ENCODE peak calls at places on chromosomes 6 and 20, in five cellular contexts. U, S, J, K and Y are unnamed samples.

GRCh38 chr6:77447254-77447653 is 16.0 kb downstream of the HTR1B start:
- DNase-seq in U (no peak), J (no peak), K (no peak), S (no peak), Y (no peak)

GRCh38 chr6:135182120-135182992 is 1.2 kb downstream of the MYB start:
- DNase-seq in S (peak), K (peak), J (peak), U (no peak), Y (no peak)

GRCh38 chr6:133978896-133979240 is 25.8 kb downstream of the TBPL1 start:
- DNase-seq in S (no peak), K (no peak), J (no peak), U (no peak), Y (no peak)

GRCh38 chr6:82906489-82906888 is 159.2 kb downstream of the UBE3D start:
- DNase-seq in S (no peak), U (no peak), K (no peak), J (no peak), Y (no peak)

GRCh38 chr20:51542894-51543788 is 622 bp upstream of the NFATC2 start:
- DNase-seq in K (no peak), J (no peak), S (no peak), U (no peak), Y (no peak)

GRCh38 chr6:10837692-10837996 is 695 bp downstream of the MAK start:
- DNase-seq in J (no peak), U (no peak), S (no peak), K (peak), Y (no peak)

GRCh38 chr6:135380793-135381192 is 116.7 kb downstream of the AHI1 start:
- DNase-seq in J (no peak), U (no peak), K (no peak), S (no peak), Y (no peak)

GRCh38 chr20:57398231-57398821 is 7.1 kb downstream of the RBM38 start:
- DNase-seq in J (no peak), K (no peak), S (no peak), U (no peak), Y (peak)

GRCh38 chr6:140208286-140208685 is 833.8 kb upstream of the CITED2 start:
- DNase-seq in U (no peak), S (no peak), J (no peak), K (no peak), Y (no peak)

GRCh38 chr6:114735118-114735730 is 392.4 kb upstream of the HS3ST5 start:
- DNase-seq in K (no peak), J (no peak), S (no peak), U (no peak), Y (no peak)

GRCh38 chr6:4637691-4638433 is 138.3 kb upstream of the CDYL start:
- DNase-seq in K (peak), J (no peak), U (no peak), S (peak), Y (peak)

GRCh38 chr6:32081676-32082075 is 27.5 kb downstream of the TNXB start:
- DNase-seq in K (no peak), J (no peak), S (no peak), U (no peak), Y (no peak)

GRCh38 chr20:35002426-35003210 is 47.0 kb downstream of the MYH7B start:
- DNase-seq in S (no peak), J (no peak), U (no peak), K (no peak), Y (no peak)

GRCh38 chr20:35000922-35001595 is 45.4 kb downstream of the MYH7B start:
- DNase-seq in S (no peak), K (no peak), U (no peak), J (no peak), Y (no peak)

GRCh38 chr20:35003211-35004031 is 47.8 kb downstream of the MYH7B start:
- DNase-seq in K (no peak), U (no peak), S (no peak), J (peak), Y (no peak)

GRCh38 chr20:35000311-35000921 is 44.7 kb downstream of the MYH7B start:
- DNase-seq in S (no peak), U (no peak), K (no peak), J (no peak), Y (no peak)

DNA sequence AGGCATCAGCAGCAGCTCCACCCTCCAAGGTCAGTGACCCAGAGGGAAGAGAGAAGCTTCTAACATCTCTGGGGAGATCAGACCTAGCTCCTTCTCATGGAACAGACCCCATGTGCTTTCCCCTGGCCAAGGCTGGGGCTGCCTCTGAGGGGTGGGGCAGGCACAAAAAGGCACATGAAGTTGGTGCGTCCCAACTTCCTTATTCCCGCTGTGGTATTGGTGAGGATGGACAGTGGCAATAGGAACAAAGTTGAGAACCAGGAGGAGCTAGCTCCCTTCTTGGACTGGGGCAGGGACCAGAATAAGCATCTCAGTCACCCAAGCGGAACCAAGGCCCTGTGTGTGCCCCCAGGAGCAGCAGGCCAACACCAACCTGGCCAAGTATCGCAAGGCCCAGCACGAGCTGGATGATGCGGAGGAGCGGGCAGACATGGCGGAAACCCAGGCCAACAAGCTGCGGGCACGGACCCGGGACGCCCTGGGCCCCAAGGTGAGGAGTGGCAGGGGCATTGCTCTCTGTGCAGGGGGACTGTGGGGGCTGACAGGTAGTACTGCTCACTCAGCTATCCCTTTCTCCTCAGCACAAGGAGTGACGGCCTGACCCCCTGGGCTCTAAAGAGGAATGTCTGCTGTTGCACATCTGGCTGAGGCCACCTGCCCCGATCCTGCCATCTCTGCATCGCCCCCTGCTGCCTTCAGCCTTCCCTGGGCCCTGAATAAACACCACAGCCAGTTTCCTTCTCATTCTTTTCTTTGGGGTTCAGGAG is 46.1 kb downstream of the MYH7B start:
- DNase-seq in U (no peak), S (no peak), J (peak), K (no peak), Y (no peak)
- TF ChIP-seq ESRRA in U (no peak), S (no peak), J (no peak), K (no peak), Y (no peak)

DNA sequence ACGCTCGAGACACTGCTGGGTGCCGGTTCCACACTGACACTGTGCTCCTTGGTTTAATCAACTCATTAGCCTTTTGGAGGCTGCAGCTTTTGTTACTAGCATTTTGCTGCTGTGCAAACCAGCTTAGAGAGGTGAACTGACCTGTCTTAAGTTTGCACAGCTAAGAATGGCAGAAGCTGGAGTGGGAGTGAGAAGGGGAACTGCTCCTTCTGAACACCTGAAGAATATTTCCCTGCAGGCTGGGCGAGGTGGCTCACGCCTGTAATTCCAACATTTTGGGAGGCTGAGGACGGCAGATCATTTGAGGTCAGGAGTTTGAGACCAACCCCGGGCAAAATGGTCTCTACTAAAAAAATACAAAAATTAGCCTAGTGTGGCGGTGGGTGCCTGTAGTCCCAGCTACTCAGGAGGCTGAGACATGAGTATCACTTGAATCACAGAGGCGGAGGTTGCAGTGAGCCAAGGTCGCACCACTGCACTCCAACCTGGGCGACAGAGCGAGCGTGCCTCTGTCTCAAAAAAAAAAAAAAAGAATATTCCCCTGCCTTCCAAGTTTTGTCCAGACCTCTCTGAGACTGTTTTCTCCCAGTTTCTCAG is 5.0 kb downstream of the CEBPB start:
- DNase-seq in J (no peak), S (no peak), U (no peak), K (no peak), Y (no peak)
- TF ChIP-seq ESRRA in J (no peak), S (no peak), U (no peak), K (no peak), Y (no peak)

GRCh38 chr6:8070718-8071117 is 6.5 kb upstream of the BLOC1S5 start:
- DNase-seq in K (no peak), U (no peak), S (no peak), J (no peak), Y (no peak)
- TF ChIP-seq ESRRA in K (no peak), U (no peak), S (no peak), J (no peak), Y (no peak)

GRCh38 chr20:32468860-32469259 is 110.7 kb downstream of the ASXL1 start:
- DNase-seq in S (no peak), K (no peak), J (no peak), U (no peak), Y (no peak)

GRCh38 chr20:32468313-32468640 is 110.1 kb downstream of the ASXL1 start:
- DNase-seq in K (no peak), S (no peak), J (no peak), U (no peak), Y (no peak)

GRCh38 chr20:32472581-32473207 is 112.4 kb downstream of the NOL4L start:
- DNase-seq in U (no peak), S (no peak), K (no peak), J (no peak), Y (no peak)

GRCh38 chr20:32470940-32471339 is 112.8 kb downstream of the ASXL1 start:
- DNase-seq in U (no peak), K (no peak), S (no peak), J (no peak), Y (no peak)

GRCh38 chr20:32470025-32470861 is 112.1 kb downstream of the ASXL1 start:
- DNase-seq in U (peak), J (peak), S (peak), K (peak), Y (no peak)
- TF ChIP-seq ESRRA in U (no peak), J (no peak), S (no peak), K (no peak), Y (no peak)